ENCODE peak calls at places on chromosome 20, in five cellular contexts. A is HepG2, T is GM12878, X is K562, D is H1. U is an unnamed sample.

GRCh38 chr20:38418509-38419204 is 16.5 kb downstream of the SNHG17 start:
- DNase-seq in D (no peak), X (no peak), A (no peak), T (no peak), U (no peak)

GRCh38 chr20:62511915-62512610 is 36.3 kb upstream of the GATA5 start:
- DNase-seq in A (no peak), T (no peak), X (no peak), D (no peak), U (no peak)

GRCh38 chr20:58042626-58043025 is 185.8 kb downstream of the ANKRD60 start:
- DNase-seq in D (no peak), A (no peak), T (no peak), X (no peak), U (no peak)

GRCh38 chr20:9401381-9401780 is 113.0 kb upstream of the LAMP5 start:
- DNase-seq in D (no peak), X (no peak), T (no peak), A (no peak), U (no peak)

GRCh38 chr20:62226707-62227590 is 6.9 kb upstream of the HRH3 start:
- DNase-seq in X (no peak), A (no peak), T (no peak), D (no peak), U (no peak)

GRCh38 chr20:3080939-3081388 is 3.6 kb downstream of the AVP start:
- DNase-seq in D (no peak), A (no peak), T (no peak), X (no peak), U (no peak)

GRCh38 chr20:42063176-42063575 is 445.0 kb upstream of the CHD6 start:
- DNase-seq in D (no peak), A (no peak), X (no peak), T (no peak), U (no peak)

GRCh38 chr20:18093388-18093787 is 35.7 kb upstream of the OVOL2 start:
- DNase-seq in D (no peak), A (no peak), T (no peak), X (no peak), U (no peak)

GRCh38 chr20:41599699-41600104 is 18.5 kb downstream of the CHD6 start:
- DNase-seq in X (no peak), T (no peak), A (no peak), D (no peak), U (no peak)

DNA sequence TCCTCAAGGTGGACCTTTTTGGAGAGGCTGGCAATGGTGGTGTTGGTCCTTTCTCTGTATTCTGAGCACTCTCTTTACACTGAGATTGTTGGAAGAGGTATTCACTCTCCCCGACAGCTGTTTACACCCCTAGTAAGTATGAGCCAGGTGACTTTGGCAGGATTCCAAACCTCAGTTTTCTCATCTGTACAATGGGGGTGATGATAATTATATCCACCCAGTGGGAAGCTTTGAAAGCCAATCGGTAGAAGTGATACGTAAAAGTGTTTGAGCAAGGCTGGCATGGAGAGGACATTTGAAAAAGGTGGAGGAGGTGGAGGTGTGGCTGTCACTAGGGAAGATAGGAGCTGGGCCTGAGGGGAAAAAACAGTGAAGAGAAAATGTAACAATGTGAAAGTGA is 35.5 kb downstream of the ISM1 start:
- DNase-seq in X (no peak), A (no peak), D (no peak), T (no peak), U (no peak)
- TF ChIP-seq SRF in X (no peak), A (no peak), D (no peak), T (no peak), U (no peak)

GRCh38 chr20:50354690-50355592 is 155.2 kb upstream of the PTPN1 start:
- DNase-seq in D (no peak), A (no peak), T (no peak), X (peak), U (no peak)
- TF ChIP-seq SRF in D (no peak), A (no peak), T (no peak), X (no peak), U (no peak)

GRCh38 chr20:46293084-46293483 is 15.2 kb downstream of the CDH22 start:
- DNase-seq in D (no peak), T (no peak), X (peak), A (peak), U (no peak)
- TF ChIP-seq SRF in D (no peak), T (no peak), X (no peak), A (no peak), U (no peak)

DNA sequence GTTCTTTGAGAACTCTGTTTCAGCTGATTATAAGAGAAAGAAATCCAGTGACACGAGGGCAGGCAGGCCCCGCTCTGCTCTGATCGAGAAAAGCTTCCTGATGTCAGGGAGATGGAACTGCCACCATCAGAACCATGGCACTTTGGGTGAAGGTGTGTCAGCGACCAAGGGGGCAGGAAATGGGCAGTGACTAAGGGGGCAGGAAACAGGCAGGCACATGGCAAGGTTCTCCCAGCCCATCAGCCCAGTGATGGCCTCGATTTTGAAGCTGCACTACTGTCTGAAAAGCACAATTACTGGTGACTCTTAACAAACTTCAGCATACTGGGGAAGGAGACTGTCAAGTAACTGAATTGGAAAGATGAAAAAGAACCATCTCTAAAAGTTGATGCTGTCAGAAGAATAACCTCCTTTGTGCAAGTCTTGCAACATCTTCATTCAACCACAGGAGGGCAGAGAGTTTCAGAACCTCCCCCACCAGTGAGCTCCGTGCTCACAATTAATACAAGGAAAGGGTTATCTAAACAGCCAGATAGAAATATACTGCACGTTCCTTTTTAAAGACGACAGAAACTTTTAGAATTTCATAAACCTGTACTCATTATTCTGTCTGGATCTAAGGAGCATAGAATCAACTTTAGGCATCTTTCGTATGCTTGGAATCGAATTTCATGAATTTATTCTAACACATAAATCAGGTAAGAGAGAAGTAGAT is 39.1 kb downstream of the TMX4 start:
- DNase-seq in X (peak), D (peak), T (no peak), A (peak), U (peak)
- TF ChIP-seq SRF in X (no peak), D (no peak), T (no peak), A (no peak), U (no peak)

DNA sequence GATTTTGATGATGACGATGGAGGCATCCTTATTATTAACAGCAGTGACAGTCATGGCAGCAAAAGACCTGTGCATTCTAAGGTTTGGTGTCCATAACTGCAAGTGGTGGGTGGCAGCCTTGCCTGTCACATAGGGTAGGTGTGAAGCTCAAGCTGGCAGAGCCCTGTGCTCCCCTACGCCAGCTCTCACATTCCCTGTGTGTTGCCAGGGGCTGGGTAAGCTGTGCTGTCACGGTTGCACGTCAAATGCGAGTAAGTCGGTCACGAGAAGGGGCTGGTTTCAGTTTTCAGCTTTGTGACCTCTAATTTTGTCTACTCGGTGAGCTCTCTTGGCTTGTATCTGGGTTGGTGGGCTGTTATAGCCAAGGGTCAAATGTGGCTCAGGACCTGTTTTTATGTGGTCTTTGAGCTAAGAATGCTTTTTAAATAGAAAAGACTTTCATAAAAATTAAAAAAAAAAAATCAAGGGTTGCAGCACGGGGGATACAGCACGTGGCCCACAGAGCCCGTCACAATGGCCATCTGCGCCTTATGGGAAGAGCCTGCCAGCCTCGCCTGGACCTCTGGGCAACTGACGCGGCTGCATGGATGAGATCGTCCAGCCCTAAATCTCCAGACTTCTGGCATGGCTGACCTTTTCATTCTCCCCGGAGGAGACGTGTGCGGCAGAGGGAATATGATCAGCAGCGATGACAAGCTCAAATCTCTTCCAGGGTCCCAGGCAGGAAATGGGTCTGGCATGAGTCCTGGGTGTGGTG is 148.5 kb downstream of the PHACTR3 start:
- DNase-seq in A (no peak), X (no peak), T (peak), D (no peak), U (no peak)
- TF ChIP-seq SRF in A (no peak), X (no peak), T (no peak), D (no peak), U (no peak)

GRCh38 chr20:46571418-46571817 is 21.0 kb upstream of the OCSTAMP start:
- DNase-seq in A (no peak), D (no peak), T (no peak), X (no peak), U (no peak)

GRCh38 chr20:46572181-46572580 is 21.7 kb upstream of the OCSTAMP start:
- DNase-seq in X (no peak), D (no peak), A (no peak), T (no peak), U (no peak)

GRCh38 chr20:46566125-46566524 is 15.7 kb upstream of the OCSTAMP start:
- DNase-seq in X (no peak), A (no peak), T (no peak), D (no peak), U (no peak)

GRCh38 chr20:46569961-46570360 is 19.5 kb upstream of the OCSTAMP start:
- DNase-seq in X (no peak), T (no peak), A (no peak), D (no peak), U (no peak)

DNA sequence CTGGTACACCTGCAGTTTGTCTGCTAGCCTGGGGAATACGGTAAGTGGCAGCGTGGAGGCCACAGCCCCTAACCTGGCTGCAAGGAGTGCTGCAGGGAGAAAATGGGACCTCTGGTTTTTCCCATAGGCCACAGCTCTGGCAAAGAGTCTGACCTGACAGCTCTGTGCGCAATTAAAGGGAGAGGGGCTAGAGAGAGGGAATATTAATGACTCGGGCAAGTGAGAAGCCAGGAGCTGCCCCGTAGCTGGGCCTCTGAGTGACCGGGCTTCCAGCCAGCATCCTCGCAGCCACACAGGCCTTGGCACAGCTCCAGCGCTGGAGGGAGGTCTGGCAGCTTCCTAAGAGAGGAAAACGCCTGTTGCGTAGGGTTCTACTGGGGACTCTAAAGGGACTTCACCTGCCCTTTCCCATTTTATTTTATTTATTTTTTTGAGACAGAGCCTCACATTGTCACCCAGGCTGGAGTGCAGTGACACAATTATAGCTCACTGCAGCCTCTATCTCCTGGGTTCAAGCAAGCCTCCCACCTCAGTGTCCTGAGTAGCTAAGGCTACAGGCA is 18.2 kb upstream of the OCSTAMP start:
- DNase-seq in D (no peak), T (no peak), A (peak), X (no peak), U (no peak)
- TF ChIP-seq SRF in D (no peak), T (no peak), A (no peak), X (no peak), U (no peak)

U was measured in HCT116.